ENCODE peak calls at places on chromosomes 13 and 19, in six cellular contexts. One of them, this sample, is unnamed.

GRCh38 chr19:31177230-31177629 is 172.0 kb downstream of the TSHZ3 start:
- DNase-seq in breast epithelium: no peak
- DNase-seq in mucosa of descending colon: no peak
- DNase-seq in CD8-positive, alpha-beta T cell: no peak
- DNase-seq in GM23338: no peak
- DNase-seq in body of pancreas: no peak
- DNase-seq in this sample: no peak

GRCh38 chr19:45038931-45039893 is at the start of gene CLASRP:
- DNase-seq in CD8-positive, alpha-beta T cell: peak; percentile 85
- DNase-seq in GM23338: peak; percentile 96
- DNase-seq in body of pancreas: peak; percentile 91
- DNase-seq in mucosa of descending colon: peak; percentile 93
- DNase-seq in breast epithelium: peak; percentile 92
- DNase-seq in this sample: peak; percentile 97

GRCh38 chr19:21568816-21569496 is 63.6 kb downstream of the ZNF429 start:
- DNase-seq in GM23338: peak; percentile 43
- DNase-seq in body of pancreas: peak; percentile 92
- DNase-seq in mucosa of descending colon: peak; percentile 92
- DNase-seq in CD8-positive, alpha-beta T cell: peak; percentile 84
- DNase-seq in breast epithelium: peak; percentile 88
- DNase-seq in this sample: no peak

GRCh38 chr13:26599885-26600284 is 42.4 kb downstream of the WASF3 start:
- DNase-seq in CD8-positive, alpha-beta T cell: no peak
- DNase-seq in breast epithelium: no peak
- DNase-seq in body of pancreas: no peak
- DNase-seq in GM23338: no peak
- DNase-seq in mucosa of descending colon: no peak
- DNase-seq in this sample: no peak

GRCh38 chr19:12350185-12350889 is 15.1 kb downstream of the ZNF442 start:
- DNase-seq in CD8-positive, alpha-beta T cell: no peak
- DNase-seq in mucosa of descending colon: no peak
- DNase-seq in GM23338: peak; percentile 4
- DNase-seq in body of pancreas: no peak
- DNase-seq in breast epithelium: no peak
- DNase-seq in this sample: no peak

GRCh38 chr13:38685974-38686571 is 804 bp upstream of the FREM2 start:
- DNase-seq in CD8-positive, alpha-beta T cell: no peak
- DNase-seq in breast epithelium: no peak
- DNase-seq in body of pancreas: peak; percentile 49
- DNase-seq in GM23338: peak; percentile 85
- DNase-seq in mucosa of descending colon: peak; percentile 57
- DNase-seq in this sample: no peak

GRCh38 chr13:110492299-110493160 is 69.0 kb downstream of the RAB20 start:
- DNase-seq in mucosa of descending colon: no peak
- DNase-seq in breast epithelium: no peak
- DNase-seq in GM23338: no peak
- DNase-seq in CD8-positive, alpha-beta T cell: no peak
- DNase-seq in body of pancreas: no peak
- DNase-seq in this sample: no peak

GRCh38 chr19:45107621-45108170 is 14.7 kb downstream of the PPP1R37 start:
- DNase-seq in CD8-positive, alpha-beta T cell: no peak
- DNase-seq in breast epithelium: no peak
- DNase-seq in body of pancreas: no peak
- DNase-seq in mucosa of descending colon: no peak
- DNase-seq in GM23338: no peak
- DNase-seq in this sample: no peak

GRCh38 chr13:76879211-76879875 is 6.9 kb downstream of the KCTD12 start:
- DNase-seq in GM23338: no peak
- DNase-seq in CD8-positive, alpha-beta T cell: peak; percentile 48
- DNase-seq in breast epithelium: no peak
- DNase-seq in mucosa of descending colon: peak; percentile 47
- DNase-seq in body of pancreas: peak; percentile 28
- DNase-seq in this sample: peak; percentile 89

GRCh38 chr13:27419333-27419732 is 5.1 kb upstream of the GTF3A start:
- DNase-seq in breast epithelium: no peak
- DNase-seq in body of pancreas: no peak
- DNase-seq in mucosa of descending colon: no peak
- DNase-seq in CD8-positive, alpha-beta T cell: no peak
- DNase-seq in GM23338: no peak
- DNase-seq in this sample: no peak

GRCh38 chr13:27044837-27045570 is 126.6 kb downstream of the USP12 start:
- DNase-seq in mucosa of descending colon: no peak
- DNase-seq in breast epithelium: no peak
- DNase-seq in CD8-positive, alpha-beta T cell: peak; percentile 9
- DNase-seq in body of pancreas: no peak
- DNase-seq in GM23338: no peak
- DNase-seq in this sample: no peak

GRCh38 chr13:108070925-108071324 is 144.4 kb downstream of the LIG4 start:
- DNase-seq in breast epithelium: no peak
- DNase-seq in CD8-positive, alpha-beta T cell: no peak
- DNase-seq in GM23338: peak; percentile 18
- DNase-seq in body of pancreas: no peak
- DNase-seq in mucosa of descending colon: no peak
- DNase-seq in this sample: no peak

GRCh38 chr13:76812971-76813691 is 73.1 kb downstream of the KCTD12 start:
- DNase-seq in CD8-positive, alpha-beta T cell: no peak
- DNase-seq in GM23338: no peak
- DNase-seq in body of pancreas: peak; percentile 35
- DNase-seq in mucosa of descending colon: no peak
- DNase-seq in breast epithelium: no peak
- DNase-seq in this sample: no peak

GRCh38 chr19:55256562-55257460 is 2.0 kb downstream of the PPP6R1 start:
- DNase-seq in breast epithelium: no peak
- DNase-seq in CD8-positive, alpha-beta T cell: no peak
- DNase-seq in mucosa of descending colon: no peak
- DNase-seq in GM23338: no peak
- DNase-seq in body of pancreas: no peak
- DNase-seq in this sample: peak; percentile 75

GRCh38 chr19:35266149-35266903 is 2.4 kb upstream of the USF2 start:
- DNase-seq in body of pancreas: peak; percentile 6
- DNase-seq in CD8-positive, alpha-beta T cell: no peak
- DNase-seq in breast epithelium: peak; percentile 50
- DNase-seq in GM23338: no peak
- DNase-seq in mucosa of descending colon: no peak
- DNase-seq in this sample: peak; percentile 76

GRCh38 chr13:21055016-21055415 is 6.4 kb downstream of the LATS2 start:
- DNase-seq in GM23338: no peak
- DNase-seq in mucosa of descending colon: no peak
- DNase-seq in CD8-positive, alpha-beta T cell: no peak
- DNase-seq in body of pancreas: no peak
- DNase-seq in breast epithelium: no peak
- DNase-seq in this sample: no peak

GRCh38 chr13:23731709-23732108 is 157.5 kb downstream of the MIPEP start:
- DNase-seq in breast epithelium: no peak
- DNase-seq in body of pancreas: no peak
- DNase-seq in GM23338: no peak
- DNase-seq in CD8-positive, alpha-beta T cell: no peak
- DNase-seq in mucosa of descending colon: no peak
- DNase-seq in this sample: no peak

GRCh38 chr13:99658266-99658991 is 157.2 kb downstream of the TM9SF2 start:
- DNase-seq in GM23338: peak; percentile 80
- DNase-seq in body of pancreas: peak; percentile 54
- DNase-seq in CD8-positive, alpha-beta T cell: peak; percentile 56
- DNase-seq in mucosa of descending colon: peak; percentile 44
- DNase-seq in breast epithelium: peak; percentile 57
- DNase-seq in this sample: peak; percentile 88

GRCh38 chr13:73837147-73837546 is 297.1 kb downstream of the KLF12 start:
- DNase-seq in breast epithelium: no peak
- DNase-seq in CD8-positive, alpha-beta T cell: no peak
- DNase-seq in body of pancreas: no peak
- DNase-seq in GM23338: no peak
- DNase-seq in mucosa of descending colon: no peak
- DNase-seq in this sample: no peak

GRCh38 chr19:15294591-15294990 is 37.7 kb downstream of the BRD4 start:
- DNase-seq in mucosa of descending colon: no peak
- DNase-seq in body of pancreas: no peak
- DNase-seq in CD8-positive, alpha-beta T cell: no peak
- DNase-seq in GM23338: no peak
- DNase-seq in breast epithelium: no peak
- DNase-seq in this sample: peak; percentile 32

GRCh38 chr13:91305652-91306051 is 41.8 kb upstream of the MIR17HG start:
- DNase-seq in mucosa of descending colon: no peak
- DNase-seq in CD8-positive, alpha-beta T cell: no peak
- DNase-seq in GM23338: no peak
- DNase-seq in body of pancreas: no peak
- DNase-seq in breast epithelium: no peak
- DNase-seq in this sample: no peak

DNA sequence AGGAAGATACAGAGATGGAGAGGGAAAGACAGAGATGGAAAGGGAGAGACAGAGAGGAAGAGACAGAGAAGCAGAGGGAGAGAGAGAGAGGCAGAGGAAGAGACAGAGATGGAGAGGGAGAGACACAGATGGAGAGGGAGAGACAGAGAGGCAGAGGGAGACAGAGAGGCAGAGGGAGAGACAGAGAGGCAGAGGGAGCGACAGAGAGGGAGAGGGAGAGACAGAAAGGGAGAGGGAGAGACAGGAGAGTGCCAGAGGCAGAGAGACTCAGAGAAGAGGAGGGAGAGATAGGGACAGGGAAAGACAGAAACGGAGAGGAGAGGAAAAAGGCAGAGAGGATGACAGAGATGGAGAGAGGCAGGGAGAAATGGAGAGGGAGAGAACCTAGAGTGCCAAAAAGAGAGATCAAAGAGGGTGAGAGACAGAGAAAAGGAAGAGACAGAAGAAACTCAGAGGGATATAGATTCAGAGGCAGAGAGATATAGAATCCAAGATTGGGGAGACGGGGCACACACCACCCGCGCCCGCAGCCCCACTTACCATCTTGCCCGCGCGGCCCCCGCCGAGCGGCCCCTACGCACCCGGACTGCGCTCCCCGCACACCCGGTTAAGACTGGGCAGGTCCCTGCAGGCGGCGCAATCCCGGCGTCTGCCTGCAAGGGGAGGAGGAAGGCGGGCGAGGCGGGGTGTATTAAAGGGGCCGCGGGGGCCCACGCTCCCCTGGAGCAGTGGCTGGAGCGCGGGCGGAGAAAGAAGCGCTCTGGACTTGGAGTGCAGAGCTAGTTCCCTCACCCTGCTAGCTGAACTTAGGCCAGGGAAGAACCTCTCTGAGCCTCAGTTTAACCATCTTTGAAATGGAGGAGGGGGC is 10.7 kb downstream of the TM6SF2 start:
- DNase-seq in mucosa of descending colon: no peak
- DNase-seq in body of pancreas: no peak
- DNase-seq in breast epithelium: no peak
- DNase-seq in GM23338: peak; percentile 82
- DNase-seq in CD8-positive, alpha-beta T cell: no peak
- DNase-seq in this sample: no peak
- TF ChIP-seq CTCF in mucosa of descending colon: no peak
- TF ChIP-seq CTCF in body of pancreas: no peak
- TF ChIP-seq CTCF in breast epithelium: no peak
- TF ChIP-seq CTCF in GM23338: peak; percentile 48
- TF ChIP-seq CTCF in CD8-positive, alpha-beta T cell: no peak
- TF ChIP-seq CTCF in this sample: no peak

GRCh38 chr19:36577271-36577996 is 4.3 kb upstream of the ZNF529 start:
- DNase-seq in mucosa of descending colon: no peak
- DNase-seq in CD8-positive, alpha-beta T cell: no peak
- DNase-seq in GM23338: no peak
- DNase-seq in breast epithelium: no peak
- DNase-seq in body of pancreas: no peak
- DNase-seq in this sample: no peak

GRCh38 chr19:36573020-36573947 is at the start of gene ZNF529:
- DNase-seq in body of pancreas: peak; percentile 91
- DNase-seq in GM23338: peak; percentile 98
- DNase-seq in CD8-positive, alpha-beta T cell: peak; percentile 75
- DNase-seq in mucosa of descending colon: peak; percentile 95
- DNase-seq in breast epithelium: peak; percentile 87
- DNase-seq in this sample: peak; percentile 95

GRCh38 chr19:36573948-36574726 is 1.0 kb upstream of the ZNF529 start:
- DNase-seq in mucosa of descending colon: peak; percentile 16
- DNase-seq in body of pancreas: peak; percentile 51
- DNase-seq in CD8-positive, alpha-beta T cell: no peak
- DNase-seq in breast epithelium: no peak
- DNase-seq in GM23338: peak; percentile 43
- DNase-seq in this sample: no peak

GRCh38 chr19:36574762-36575161 is 1.7 kb upstream of the ZNF529 start:
- DNase-seq in mucosa of descending colon: no peak
- DNase-seq in breast epithelium: no peak
- DNase-seq in GM23338: no peak
- DNase-seq in body of pancreas: no peak
- DNase-seq in CD8-positive, alpha-beta T cell: no peak
- DNase-seq in this sample: no peak

GRCh38 chr19:36579255-36579654 is 6.2 kb upstream of the ZNF529 start:
- DNase-seq in body of pancreas: no peak
- DNase-seq in GM23338: no peak
- DNase-seq in breast epithelium: no peak
- DNase-seq in CD8-positive, alpha-beta T cell: no peak
- DNase-seq in mucosa of descending colon: no peak
- DNase-seq in this sample: no peak
- H3K36me3 ChIP-seq in body of pancreas: peaks cover 18% of the 10 kb centered on the region
- H3K36me3 ChIP-seq in GM23338: peaks cover 28% of the 10 kb centered on the region
- H3K36me3 ChIP-seq in breast epithelium: peaks cover 9% of the 10 kb centered on the region
- H3K36me3 ChIP-seq in CD8-positive, alpha-beta T cell: peaks cover 25% of the 10 kb centered on the region
- H3K36me3 ChIP-seq in mucosa of descending colon: peaks cover 7% of the 10 kb centered on the region
- H3K36me3 ChIP-seq in this sample: peaks cover 73% of the 10 kb centered on the region

GRCh38 chr19:2309734-2310362 is 1.9 kb upstream of the LINGO3 start:
- DNase-seq in GM23338: no peak
- DNase-seq in mucosa of descending colon: no peak
- DNase-seq in CD8-positive, alpha-beta T cell: no peak
- DNase-seq in body of pancreas: peak; percentile 80
- DNase-seq in breast epithelium: no peak
- DNase-seq in this sample: no peak
- TF ChIP-seq CTCF in GM23338: no peak
- TF ChIP-seq CTCF in mucosa of descending colon: no peak
- TF ChIP-seq CTCF in CD8-positive, alpha-beta T cell: no peak
- TF ChIP-seq CTCF in body of pancreas: no peak
- TF ChIP-seq CTCF in breast epithelium: no peak
- TF ChIP-seq CTCF in this sample: no peak

GRCh38 chr19:2237869-2238153 is 1.2 kb downstream of the SF3A2 start:
- DNase-seq in GM23338: no peak
- DNase-seq in CD8-positive, alpha-beta T cell: no peak
- DNase-seq in breast epithelium: no peak
- DNase-seq in mucosa of descending colon: no peak
- DNase-seq in body of pancreas: no peak
- DNase-seq in this sample: no peak
- H3K36me3 ChIP-seq in GM23338: no peaks in the 10 kb centered on the region
- H3K36me3 ChIP-seq in CD8-positive, alpha-beta T cell: no peaks in the 10 kb centered on the region
- H3K36me3 ChIP-seq in breast epithelium: no peaks in the 10 kb centered on the region
- H3K36me3 ChIP-seq in mucosa of descending colon: no peaks in the 10 kb centered on the region
- H3K36me3 ChIP-seq in body of pancreas: no peaks in the 10 kb centered on the region
- H3K36me3 ChIP-seq in this sample: peaks cover 37% of the 10 kb centered on the region

DNA sequence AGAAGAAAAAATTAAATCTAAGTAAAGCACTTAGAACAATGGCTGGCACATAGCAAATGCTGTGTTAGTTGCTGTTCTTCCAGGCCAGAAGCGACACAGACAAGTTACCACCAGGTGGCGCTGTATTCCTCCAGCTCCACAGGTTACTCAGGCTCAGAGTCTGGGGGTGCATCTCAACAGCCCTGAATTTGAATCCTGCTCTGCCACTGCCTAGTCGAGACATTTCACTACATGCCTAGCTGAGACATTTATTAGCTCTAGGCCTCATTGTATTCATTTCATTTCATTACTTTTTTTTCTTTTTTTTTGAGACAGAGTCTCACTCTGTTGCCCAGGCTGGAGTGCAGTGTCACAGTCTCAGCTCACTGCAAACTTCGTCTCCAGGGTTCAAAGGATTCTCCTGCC is 16.4 kb upstream of the CYP2B6 start:
- DNase-seq in body of pancreas: peak; percentile 78
- DNase-seq in breast epithelium: peak; percentile 73
- DNase-seq in CD8-positive, alpha-beta T cell: peak; percentile 70
- DNase-seq in mucosa of descending colon: peak; percentile 94
- DNase-seq in GM23338: peak; percentile 92
- DNase-seq in this sample: peak; percentile 85
- TF ChIP-seq CTCF in body of pancreas: peak; percentile 72
- TF ChIP-seq CTCF in breast epithelium: peak; percentile 74
- TF ChIP-seq CTCF in CD8-positive, alpha-beta T cell: peak; percentile 92
- TF ChIP-seq CTCF in mucosa of descending colon: peak; percentile 73
- TF ChIP-seq CTCF in GM23338: peak; percentile 84
- TF ChIP-seq CTCF in this sample: peak; percentile 82